ENCODE peak calls at places on chromosome 17, in four cellular contexts. One of them, this sample, is unnamed.

GRCh38 chr17:36721560-36722120 is 120.3 kb downstream of the MRM1 start:
- DNase-seq in HS-27A: no peak
- DNase-seq in NCI-H748 treated with DMSO at 0.1 percent for 48 hours: peak; percentile 94
- DNase-seq in PC-3: no peak
- DNase-seq in this sample: no peak

GRCh38 chr17:40074871-40075215 is 12.1 kb downstream of the THRA start:
- DNase-seq in PC-3: no peak
- DNase-seq in HS-27A: no peak
- DNase-seq in NCI-H748 treated with DMSO at 0.1 percent for 48 hours: no peak
- DNase-seq in this sample: no peak

GRCh38 chr17:9251273-9251672 is 230.0 kb downstream of the NTN1 start:
- DNase-seq in PC-3: no peak
- DNase-seq in NCI-H748 treated with DMSO at 0.1 percent for 48 hours: no peak
- DNase-seq in HS-27A: no peak
- DNase-seq in this sample: no peak

GRCh38 chr17:32741381-32741780 is 135.5 kb downstream of the MYO1D start:
- DNase-seq in HS-27A: no peak
- DNase-seq in PC-3: no peak
- DNase-seq in NCI-H748 treated with DMSO at 0.1 percent for 48 hours: no peak
- DNase-seq in this sample: no peak

GRCh38 chr17:73555199-73555810 is 88.9 kb downstream of the SDK2 start:
- DNase-seq in NCI-H748 treated with DMSO at 0.1 percent for 48 hours: no peak
- DNase-seq in HS-27A: no peak
- DNase-seq in PC-3: no peak
- DNase-seq in this sample: no peak

GRCh38 chr17:41301204-41301790 is 1.4 kb downstream of the KRTAP29-1 start:
- DNase-seq in HS-27A: no peak
- DNase-seq in PC-3: no peak
- DNase-seq in NCI-H748 treated with DMSO at 0.1 percent for 48 hours: no peak
- DNase-seq in this sample: no peak

GRCh38 chr17:11996722-11997146 is 541 bp downstream of the ZNF18 start:
- DNase-seq in HS-27A: peak; percentile 47
- DNase-seq in PC-3: peak; percentile 55
- DNase-seq in NCI-H748 treated with DMSO at 0.1 percent for 48 hours: peak; percentile 42
- DNase-seq in this sample: no peak

GRCh38 chr17:76625496-76625895 is 18.1 kb downstream of the ST6GALNAC1 start:
- DNase-seq in HS-27A: no peak
- DNase-seq in PC-3: no peak
- DNase-seq in NCI-H748 treated with DMSO at 0.1 percent for 48 hours: no peak
- DNase-seq in this sample: no peak

GRCh38 chr17:20896153-20896649 is 146.6 kb downstream of the USP22 start:
- DNase-seq in PC-3: no peak
- DNase-seq in HS-27A: no peak
- DNase-seq in NCI-H748 treated with DMSO at 0.1 percent for 48 hours: no peak
- DNase-seq in this sample: peak; percentile 70

GRCh38 chr17:59707971-59708425 is 544 bp downstream of the VMP1 start:
- DNase-seq in PC-3: no peak
- DNase-seq in HS-27A: no peak
- DNase-seq in NCI-H748 treated with DMSO at 0.1 percent for 48 hours: no peak
- DNase-seq in this sample: no peak

GRCh38 chr17:7508846-7509245 is 24.7 kb downstream of the POLR2A start:
- DNase-seq in NCI-H748 treated with DMSO at 0.1 percent for 48 hours: no peak
- DNase-seq in HS-27A: no peak
- DNase-seq in PC-3: no peak
- DNase-seq in this sample: peak; percentile 46

GRCh38 chr17:6110592-6110991 is 40.4 kb downstream of the WSCD1 start:
- DNase-seq in HS-27A: no peak
- DNase-seq in PC-3: peak; percentile 83
- DNase-seq in NCI-H748 treated with DMSO at 0.1 percent for 48 hours: no peak
- DNase-seq in this sample: no peak

GRCh38 chr17:39769974-39770587 is 32.3 kb downstream of the GRB7 start:
- DNase-seq in NCI-H748 treated with DMSO at 0.1 percent for 48 hours: peak; percentile 45
- DNase-seq in PC-3: peak; percentile 96
- DNase-seq in HS-27A: no peak
- DNase-seq in this sample: no peak

GRCh38 chr17:76432712-76433336 is 20.1 kb downstream of the UBE2O start:
- DNase-seq in NCI-H748 treated with DMSO at 0.1 percent for 48 hours: no peak
- DNase-seq in HS-27A: no peak
- DNase-seq in PC-3: peak; percentile 65
- DNase-seq in this sample: no peak

GRCh38 chr17:8868529-8868951 is 1.1 kb upstream of the PIK3R6 start:
- DNase-seq in PC-3: no peak
- DNase-seq in NCI-H748 treated with DMSO at 0.1 percent for 48 hours: no peak
- DNase-seq in HS-27A: no peak
- DNase-seq in this sample: no peak

GRCh38 chr17:9298135-9298534 is 276.8 kb downstream of the NTN1 start:
- DNase-seq in HS-27A: no peak
- DNase-seq in PC-3: no peak
- DNase-seq in NCI-H748 treated with DMSO at 0.1 percent for 48 hours: no peak
- DNase-seq in this sample: no peak

GRCh38 chr17:77281904-77282367 is 141.2 kb downstream of the SEC14L1 start:
- DNase-seq in NCI-H748 treated with DMSO at 0.1 percent for 48 hours: no peak
- DNase-seq in HS-27A: no peak
- DNase-seq in PC-3: peak; percentile 70
- DNase-seq in this sample: no peak

GRCh38 chr17:15466131-15466530 is 1.3 kb downstream of the CDRT4 start:
- DNase-seq in HS-27A: no peak
- DNase-seq in PC-3: no peak
- DNase-seq in NCI-H748 treated with DMSO at 0.1 percent for 48 hours: no peak
- DNase-seq in this sample: no peak

GRCh38 chr17:30926516-30926915 is 4.8 kb downstream of the ADAP2 start:
- DNase-seq in PC-3: no peak
- DNase-seq in NCI-H748 treated with DMSO at 0.1 percent for 48 hours: no peak
- DNase-seq in HS-27A: no peak
- DNase-seq in this sample: peak; percentile 12

GRCh38 chr17:69466905-69467630 is 52.6 kb downstream of the MAP2K6 start:
- DNase-seq in PC-3: peak; percentile 42
- DNase-seq in NCI-H748 treated with DMSO at 0.1 percent for 48 hours: no peak
- DNase-seq in HS-27A: no peak
- DNase-seq in this sample: no peak

GRCh38 chr17:4858068-4858879 is 25.1 kb downstream of the MINK1 start:
- DNase-seq in HS-27A: no peak
- DNase-seq in NCI-H748 treated with DMSO at 0.1 percent for 48 hours: no peak
- DNase-seq in PC-3: peak; percentile 21
- DNase-seq in this sample: no peak

GRCh38 chr17:5788266-5788900 is 204.1 kb upstream of the NLRP1 start:
- DNase-seq in PC-3: peak; percentile 82
- DNase-seq in NCI-H748 treated with DMSO at 0.1 percent for 48 hours: no peak
- DNase-seq in HS-27A: no peak
- DNase-seq in this sample: no peak

GRCh38 chr17:77503916-77504651 is 363.3 kb downstream of the SEC14L1 start:
- DNase-seq in NCI-H748 treated with DMSO at 0.1 percent for 48 hours: no peak
- DNase-seq in HS-27A: no peak
- DNase-seq in PC-3: no peak
- DNase-seq in this sample: peak; percentile 60

GRCh38 chr17:63514974-63515373 is 8.2 kb upstream of the KCNH6 start:
- DNase-seq in HS-27A: no peak
- DNase-seq in PC-3: no peak
- DNase-seq in NCI-H748 treated with DMSO at 0.1 percent for 48 hours: no peak
- DNase-seq in this sample: no peak

GRCh38 chr17:3968017-3968416 is 3.8 kb upstream of the ATP2A3 start:
- DNase-seq in HS-27A: no peak
- DNase-seq in NCI-H748 treated with DMSO at 0.1 percent for 48 hours: no peak
- DNase-seq in PC-3: no peak
- DNase-seq in this sample: no peak

GRCh38 chr17:57466042-57466471 is 209.7 kb downstream of the MSI2 start:
- DNase-seq in NCI-H748 treated with DMSO at 0.1 percent for 48 hours: no peak
- DNase-seq in PC-3: no peak
- DNase-seq in HS-27A: no peak
- DNase-seq in this sample: no peak

This sample was measured in sigmoid colon.